ENCODE peak calls at places on chromosomes 2 and 18, in seven cellular contexts. K, M, F, N, W, I and T are unnamed samples.

GRCh38 chr18:8562065-8562464 is 47.2 kb upstream of the RAB12 start:
- DNase-seq in K (no peak), M (no peak), F (no peak), N (no peak), W (no peak), I (no peak), T (no peak)

GRCh38 chr2:233976087-233976486 is 58.9 kb downstream of the TRPM8 start:
- DNase-seq in K (no peak), M (no peak), F (no peak), N (peak; percentile 64), W (no peak), I (no peak), T (no peak)

GRCh38 chr2:145874466-145874865 is 1354.5 kb upstream of the ZEB2 start:
- DNase-seq in K (peak; percentile 67), M (no peak), F (no peak), N (peak; percentile 13), W (no peak), I (no peak), T (no peak)

GRCh38 chr18:35756506-35757117 is 175.1 kb downstream of the GALNT1 start:
- DNase-seq in K (peak; percentile 68), M (no peak), F (no peak), N (peak; percentile 37), W (no peak), I (peak; percentile 63), T (peak; percentile 61)

GRCh38 chr2:64966839-64967238 is 22.4 kb upstream of the SLC1A4 start:
- DNase-seq in K (no peak), M (no peak), F (no peak), N (peak; percentile 23), W (no peak), I (no peak), T (no peak)

GRCh38 chr18:25133879-25134278 is 218.1 kb downstream of the ZNF521 start:
- DNase-seq in K (no peak), M (no peak), F (no peak), N (no peak), W (no peak), I (no peak), T (no peak)

GRCh38 chr2:138522556-138522955 is 21.0 kb downstream of the SPOPL start:
- DNase-seq in K (no peak), M (no peak), F (no peak), N (no peak), W (no peak), I (no peak), T (no peak)

GRCh38 chr2:119960821-119961220 is 52.1 kb upstream of the EPB41L5 start:
- DNase-seq in K (no peak), M (no peak), F (no peak), N (no peak), W (no peak), I (no peak), T (no peak)

GRCh38 chr2:233655043-233655442 is 16.7 kb upstream of the UGT1A9 start:
- DNase-seq in K (no peak), M (no peak), F (no peak), N (no peak), W (no peak), I (no peak), T (no peak)

GRCh38 chr18:79944126-79944731 is 7.2 kb downstream of the SLC66A2 start:
- DNase-seq in K (no peak), M (no peak), F (peak; percentile 72), N (no peak), W (no peak), I (no peak), T (peak; percentile 97)

GRCh38 chr2:147490612-147491261 is 354.1 kb upstream of the ACVR2A start:
- DNase-seq in K (no peak), M (no peak), F (no peak), N (no peak), W (no peak), I (no peak), T (no peak)

GRCh38 chr2:231929961-231930600 is 3.9 kb upstream of the NPPC start:
- DNase-seq in K (no peak), M (peak; percentile 82), F (no peak), N (no peak), W (no peak), I (no peak), T (peak; percentile 59)

GRCh38 chr2:38656866-38657265 is 9.0 kb upstream of the GALM start:
- DNase-seq in K (no peak), M (no peak), F (no peak), N (no peak), W (no peak), I (no peak), T (no peak)

GRCh38 chr2:227862227-227862740 is 9.1 kb upstream of the DAW1 start:
- DNase-seq in K (peak; percentile 80), M (no peak), F (no peak), N (no peak), W (no peak), I (peak; percentile 32), T (peak; percentile 81)

GRCh38 chr2:54470241-54470938 is 14.3 kb downstream of the SPTBN1 start:
- DNase-seq in K (no peak), M (no peak), F (no peak), N (no peak), W (no peak), I (no peak), T (no peak)

GRCh38 chr2:129801575-129801974 is 177.9 kb upstream of the RAB6C start:
- DNase-seq in K (peak; percentile 49), M (no peak), F (no peak), N (no peak), W (no peak), I (no peak), T (no peak)

GRCh38 chr2:172097557-172098131 is 5.1 kb downstream of the DLX2 start:
- DNase-seq in K (peak; percentile 73), M (no peak), F (no peak), N (no peak), W (no peak), I (no peak), T (no peak)

GRCh38 chr18:64119916-64120315 is 29.0 kb downstream of the LINC00305 start:
- DNase-seq in K (peak; percentile 26), M (no peak), F (no peak), N (no peak), W (no peak), I (no peak), T (peak; percentile 7)

GRCh38 chr2:129709030-129709955 is 270.2 kb upstream of the RAB6C start:
- DNase-seq in K (no peak), M (no peak), F (no peak), N (no peak), W (no peak), I (no peak), T (no peak)

GRCh38 chr2:36564377-36564930 is 33.5 kb downstream of the FEZ2 start:
- DNase-seq in K (no peak), M (no peak), F (no peak), N (no peak), W (no peak), I (no peak), T (no peak)

GRCh38 chr18:3773303-3773702 is 323.3 kb downstream of the TGIF1 start:
- DNase-seq in K (no peak), M (no peak), F (no peak), N (peak; percentile 63), W (no peak), I (no peak), T (no peak)

GRCh38 chr2:14634223-14634884 is 1.8 kb downstream of the LRATD1 start:
- DNase-seq in K (peak; percentile 88), M (peak; percentile 73), F (peak; percentile 82), N (peak; percentile 58), W (peak; percentile 70), I (peak; percentile 68), T (no peak)

GRCh38 chr2:3728104-3729054 is 25.0 kb downstream of the DCDC2C start:
- DNase-seq in K (peak; percentile 62), M (no peak), F (peak; percentile 17), N (peak; percentile 15), W (no peak), I (no peak), T (peak; percentile 71)

GRCh38 chr2:71609029-71609428 is 155.7 kb downstream of the DYSF start:
- DNase-seq in K (no peak), M (no peak), F (no peak), N (no peak), W (peak; percentile 18), I (no peak), T (no peak)

GRCh38 chr2:181955010-181955409 is 30.6 kb upstream of the PPP1R1C start:
- DNase-seq in K (peak; percentile 61), M (no peak), F (no peak), N (no peak), W (no peak), I (no peak), T (no peak)

GRCh38 chr2:231187736-231188505 is 10.5 kb upstream of the ARMC9 start:
- DNase-seq in K (no peak), M (peak; percentile 47), F (peak; percentile 64), N (no peak), W (peak; percentile 83), I (no peak), T (no peak)

GRCh38 chr2:150522269-150522668 is 34.8 kb upstream of the RND3 start:
- DNase-seq in K (no peak), M (no peak), F (no peak), N (no peak), W (no peak), I (no peak), T (no peak)

GRCh38 chr18:23077493-23078256 is 57.6 kb upstream of the CABLES1 start:
- DNase-seq in K (peak; percentile 43), M (no peak), F (no peak), N (no peak), W (no peak), I (no peak), T (peak; percentile 28)
- TF ChIP-seq CTCF in K (peak; percentile 34), M (no peak), F (no peak), N (peak; percentile 38), W (no peak), I (no peak), T (no peak)

DNA sequence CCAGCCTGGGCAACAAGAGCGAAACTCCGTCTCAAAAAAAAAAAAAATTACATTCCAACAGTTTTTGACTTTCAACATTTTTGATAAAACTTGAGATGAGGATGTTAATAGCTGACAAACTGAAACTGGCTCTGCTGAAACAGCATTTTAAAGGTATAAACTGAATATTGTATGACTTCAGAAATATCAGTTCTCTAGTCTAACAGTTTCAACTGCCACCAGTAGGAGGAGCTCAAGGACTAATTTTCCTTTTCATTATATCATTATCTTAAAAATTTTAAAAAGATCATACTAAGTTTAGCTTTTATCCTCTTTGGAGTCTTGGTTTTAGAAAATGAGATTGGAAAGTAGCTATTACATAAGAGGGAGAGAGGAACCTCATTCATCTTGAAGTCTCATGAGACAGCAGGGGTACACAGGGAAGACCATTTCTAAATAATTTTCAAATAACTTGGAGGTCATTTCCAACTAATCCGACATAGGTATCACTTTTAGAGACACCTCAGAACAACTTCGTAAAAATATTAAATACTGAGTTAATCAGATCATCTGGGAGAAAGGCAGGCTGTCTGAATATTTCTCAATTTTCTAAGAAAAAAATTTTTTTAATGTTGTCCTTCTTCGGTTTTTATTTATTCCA is 37.6 kb upstream of the MCM6 start:
- DNase-seq in K (peak; percentile 60), M (no peak), F (no peak), N (no peak), W (no peak), I (peak; percentile 42), T (peak; percentile 71)
- TF ChIP-seq CTCF in K (peak; percentile 76), M (peak; percentile 84), F (peak; percentile 37), N (peak; percentile 56), W (peak; percentile 54), I (peak; percentile 93), T (peak; percentile 52)

GRCh38 chr2:88212251-88212790 is 42.2 kb downstream of the THNSL2 start:
- DNase-seq in K (peak; percentile 42), M (no peak), F (no peak), N (no peak), W (no peak), I (no peak), T (peak; percentile 23)
- TF ChIP-seq CTCF in K (peak; percentile 32), M (peak; percentile 58), F (no peak), N (peak; percentile 46), W (no peak), I (peak; percentile 62), T (peak; percentile 52)

GRCh38 chr2:198471291-198471690 is 666.9 kb downstream of the PLCL1 start:
- DNase-seq in K (peak; percentile 9), M (no peak), F (no peak), N (no peak), W (no peak), I (no peak), T (peak; percentile 16)
- TF ChIP-seq CTCF in K (no peak), M (no peak), F (no peak), N (peak; percentile 24), W (no peak), I (peak; percentile 45), T (peak; percentile 57)